ENCODE peak calls at places on chromosomes 6 and 20, in five cellular contexts. X is HEK293T, G is HepG2, W is H1, F is GM12878. T is an unnamed sample.
A peak's percentile ranks its signal among the peaks of the same experiment; 100 is the strongest.

GRCh38 chr6:87558446-87558845 is 31.3 kb downstream of the RARS2 start:
- DNase-seq in W (no peak), G (no peak), F (no peak), X (no peak), T (no peak)

GRCh38 chr6:33850869-33851541 is 47.2 kb upstream of the MLN start:
- DNase-seq in F (no peak), W (no peak), G (no peak), X (no peak), T (no peak)

GRCh38 chr20:35506872-35507638 is 22.4 kb downstream of the C20orf173 start:
- DNase-seq in W (no peak), F (no peak), X (no peak), G (no peak), T (no peak)

GRCh38 chr6:150894935-150895686 is 29.6 kb downstream of the MTHFD1L start:
- DNase-seq in X (no peak), W (no peak), F (peak; percentile 61), G (peak; percentile 25), T (no peak)

GRCh38 chr20:36684747-36685146 is 38.8 kb upstream of the SLA2 start:
- DNase-seq in X (no peak), F (no peak), W (no peak), G (no peak), T (no peak)

GRCh38 chr20:60221593-60221992 is 263.4 kb downstream of the CDH26 start:
- DNase-seq in W (no peak), X (no peak), F (no peak), G (no peak), T (no peak)

GRCh38 chr6:170451762-170452651 is 101.1 kb downstream of the PSMB1 start:
- DNase-seq in W (no peak), X (no peak), G (no peak), F (no peak), T (no peak)

GRCh38 chr6:69416739-69417138 is 380.1 kb downstream of the LMBRD1 start:
- DNase-seq in X (no peak), F (no peak), G (no peak), W (no peak), T (no peak)

GRCh38 chr6:27312146-27312949 is at the start of gene POM121L2:
- DNase-seq in X (peak; percentile 79), F (no peak), G (peak; percentile 71), W (peak; percentile 90), T (no peak)

GRCh38 chr6:43616728-43617472 is 12.2 kb downstream of the GTPBP2 start:
- DNase-seq in F (no peak), G (no peak), X (no peak), W (no peak), T (no peak)
- TF ChIP-seq SUZ12 in F (no peak), G (no peak), X (no peak), W (no peak), T (no peak)

GRCh38 chr6:157955675-157956074 is 26.0 kb upstream of the SYNJ2 start:
- DNase-seq in X (no peak), F (no peak), G (peak; percentile 47), W (no peak), T (no peak)

GRCh38 chr6:157953580-157954091 is 28.0 kb upstream of the SYNJ2 start:
- DNase-seq in W (no peak), X (no peak), G (peak; percentile 39), F (no peak), T (no peak)

GRCh38 chr6:157954150-157955117 is 27.2 kb upstream of the SYNJ2 start:
- DNase-seq in W (no peak), G (peak; percentile 95), F (no peak), X (no peak), T (no peak)

GRCh38 chr6:157951828-157952227 is 29.8 kb upstream of the SYNJ2 start:
- DNase-seq in G (no peak), W (no peak), X (no peak), F (no peak), T (no peak)

DNA sequence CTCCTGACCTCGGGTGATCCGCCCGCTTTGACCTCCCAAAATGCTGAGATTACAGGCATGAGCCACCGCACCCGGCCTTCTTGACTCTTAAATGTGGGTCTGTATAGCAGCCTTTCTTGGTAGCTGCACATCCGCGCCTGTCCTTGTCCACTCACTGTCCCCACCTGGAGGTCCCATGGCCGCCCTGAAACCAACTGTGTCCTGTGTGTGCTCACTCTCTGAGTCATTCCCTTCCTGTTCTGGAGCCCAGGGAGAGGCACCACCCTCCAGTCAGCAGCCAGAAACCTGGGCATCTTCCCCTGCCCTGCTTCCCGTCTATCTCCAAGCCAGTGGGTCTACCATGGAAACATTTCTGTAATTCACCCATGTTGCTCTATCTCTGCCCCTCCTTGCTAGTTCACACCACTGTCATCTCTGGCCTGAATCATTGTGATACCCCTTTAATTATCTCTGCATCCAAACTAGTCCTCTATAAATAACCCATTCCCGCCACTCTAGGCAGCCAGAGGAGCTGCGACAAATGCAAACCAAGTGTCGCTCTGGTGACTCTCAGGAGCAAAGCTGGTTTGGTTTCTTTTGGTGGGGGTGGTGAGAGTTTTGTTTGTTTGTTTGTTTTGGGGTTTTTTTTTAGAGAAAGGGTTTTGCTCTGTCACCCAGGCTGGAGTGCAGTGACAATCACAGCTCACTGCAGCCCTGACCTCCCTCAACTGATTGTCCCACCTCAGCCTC is 28.7 kb upstream of the SYNJ2 start:
- DNase-seq in F (no peak), W (no peak), X (no peak), G (peak; percentile 36), T (no peak)
- TF ChIP-seq SUZ12 in F (no peak), W (no peak), X (no peak), G (no peak), T (no peak)

DNA sequence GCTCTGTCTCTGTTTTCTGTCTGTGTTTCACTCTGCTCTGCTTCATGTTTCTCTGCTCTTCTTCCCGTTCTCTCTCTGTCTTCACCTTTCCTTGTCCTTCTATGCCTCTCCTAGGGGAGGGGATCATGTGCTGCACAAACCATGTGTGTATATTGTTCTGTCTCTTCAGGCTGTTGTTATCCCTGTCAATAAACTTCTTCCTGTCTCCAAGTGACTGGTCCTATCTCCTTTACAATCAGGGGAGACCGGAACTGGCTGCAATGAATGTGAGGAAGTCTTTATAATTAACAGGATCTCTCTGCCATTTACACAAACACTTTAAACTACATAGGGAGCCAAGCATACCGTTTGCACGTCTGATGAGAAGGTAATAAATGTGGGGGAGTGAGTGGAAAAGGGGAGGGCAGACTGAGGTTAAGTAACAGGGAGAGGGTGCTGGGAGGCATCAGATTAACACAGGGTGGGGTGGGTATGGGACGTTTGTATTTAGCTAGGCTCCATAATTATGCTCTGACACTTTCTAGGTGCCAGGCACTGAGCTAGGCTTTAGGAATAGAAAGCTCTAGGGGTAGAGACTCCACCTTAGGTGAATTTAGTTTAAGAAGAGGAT is 626.1 kb downstream of the DHX35 start:
- DNase-seq in X (no peak), W (no peak), F (no peak), G (no peak), T (no peak)
- TF ChIP-seq SUZ12 in X (no peak), W (no peak), F (no peak), G (no peak), T (no peak)

GRCh38 chr20:41035207-41035606 is 6.6 kb downstream of the TOP1 start:
- DNase-seq in F (no peak), W (no peak), X (no peak), G (no peak), T (no peak)
- TF ChIP-seq SUZ12 in F (no peak), W (no peak), X (no peak), G (no peak), T (no peak)

DNA sequence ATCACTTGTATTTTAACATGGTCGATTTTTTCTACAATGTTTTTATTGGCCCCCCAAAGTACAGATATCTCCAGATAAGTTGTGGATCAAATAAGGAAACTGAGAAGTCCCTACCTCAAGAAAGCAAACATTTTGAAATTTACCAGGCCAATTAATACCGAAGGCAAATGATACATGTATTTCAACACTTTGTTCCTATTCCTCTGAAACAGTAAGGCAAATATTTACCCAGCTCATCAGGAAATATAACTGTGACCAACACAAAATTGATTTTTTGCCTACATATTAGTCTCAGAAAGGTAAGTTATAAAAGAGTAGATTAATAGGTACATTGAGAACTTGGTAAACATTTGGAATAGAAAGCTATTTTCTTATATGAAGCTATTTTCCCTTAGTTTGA is 51.3 kb upstream of the ADGRF5 start:
- DNase-seq in W (no peak), F (no peak), G (no peak), X (no peak), T (no peak)
- TF ChIP-seq SUZ12 in W (no peak), F (no peak), G (no peak), X (no peak), T (no peak)

GRCh38 chr20:38357653-38358207 is 11.4 kb downstream of the LBP start:
- DNase-seq in X (no peak), W (no peak), F (no peak), G (no peak), T (no peak)
- TF ChIP-seq SUZ12 in X (no peak), W (no peak), F (no peak), G (no peak), T (no peak)

DNA sequence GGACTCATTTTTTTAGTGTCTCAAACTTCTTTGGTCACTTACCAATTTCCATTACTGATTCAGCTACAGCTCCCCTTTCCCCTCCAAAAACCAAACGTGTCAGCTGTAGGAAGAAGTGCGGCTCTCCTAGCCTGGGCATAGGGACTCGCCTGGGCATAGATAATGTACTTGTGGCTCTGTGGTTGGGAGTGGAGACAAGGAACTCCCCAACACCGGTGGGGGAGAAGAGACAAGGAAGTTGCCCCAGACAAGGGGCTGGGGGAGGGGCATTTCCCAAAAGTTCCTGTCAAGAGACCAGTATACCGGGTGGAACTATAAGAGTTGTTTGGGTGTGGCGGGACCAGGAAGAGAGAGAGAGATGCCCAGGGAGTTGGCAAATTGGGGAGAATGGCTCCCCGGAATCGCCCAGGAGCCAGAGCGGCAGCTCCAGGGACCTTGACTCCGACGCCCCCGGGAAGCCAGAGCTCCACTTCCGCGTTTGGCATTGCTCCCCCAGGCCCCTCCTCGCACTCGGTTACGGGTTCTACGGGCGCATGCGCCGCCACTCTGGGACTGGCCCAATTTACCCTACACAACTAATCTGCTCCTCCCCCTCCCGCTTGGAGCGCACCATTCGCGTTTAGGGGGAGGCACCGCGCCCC is 871 bp upstream of the ZFAND3 start:
- DNase-seq in F (no peak), G (peak; percentile 96), X (peak; percentile 95), W (peak; percentile 95), T (peak; percentile 80)
- TF ChIP-seq SUZ12 in F (no peak), G (no peak), X (no peak), W (no peak), T (no peak)

GRCh38 chr6:117351521-117351920 is 74.2 kb downstream of the ROS1 start:
- DNase-seq in X (no peak), F (no peak), G (no peak), W (no peak), T (no peak)

GRCh38 chr6:117354671-117355070 is 71.1 kb downstream of the ROS1 start:
- DNase-seq in X (no peak), W (no peak), F (no peak), G (no peak), T (no peak)

DNA sequence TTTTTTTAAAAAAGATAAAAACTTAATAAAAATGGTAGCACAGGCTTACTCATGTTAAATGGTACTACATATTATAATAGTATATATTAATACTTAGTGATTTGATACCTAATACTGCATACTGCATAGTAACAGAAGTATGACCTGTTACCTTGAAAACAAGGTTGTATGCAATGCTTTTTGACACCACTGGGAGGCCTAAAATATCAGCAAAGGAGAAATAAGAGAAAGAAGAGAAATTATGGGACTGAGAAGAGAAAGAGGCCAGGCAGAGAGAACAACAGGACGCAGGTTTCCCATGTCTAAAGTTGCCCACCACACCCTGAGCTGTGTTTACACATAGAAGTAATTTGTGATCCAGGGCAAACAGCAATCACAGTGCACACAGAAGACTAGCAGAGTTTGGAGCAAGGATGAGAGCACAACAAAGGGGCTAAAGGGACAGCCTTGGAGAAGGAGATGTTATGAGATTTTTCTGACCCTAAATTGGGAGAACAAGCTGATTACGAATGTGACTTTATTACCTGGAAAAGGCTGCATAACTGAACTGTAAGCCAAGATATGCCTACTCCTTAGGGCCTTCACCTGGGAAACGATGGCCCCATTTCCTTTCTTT is 73.2 kb downstream of the ROS1 start:
- DNase-seq in W (no peak), G (peak; percentile 29), F (no peak), X (peak; percentile 25), T (no peak)
- TF ChIP-seq SUZ12 in W (no peak), G (no peak), F (no peak), X (no peak), T (no peak)

T was measured in NT2/D1.